ENCODE peak calls at places on chromosomes 11 and 22, in six cellular contexts. T is nephron progenitor cell, W is A549, R is activated B cell treated with CpG ODN at 0.5 μM for 24 hours, S is WTC11, Y is thoracic aorta. D is an unnamed sample.
A peak's percentile ranks its signal among the peaks of the same experiment; 100 is the strongest.

GRCh38 chr11:57764527-57764926 is 2.9 kb downstream of the CTNND1 start:
- DNase-seq in T (no peak), W (no peak), R (no peak), S (no peak), Y (no peak), D (no peak)

GRCh38 chr22:37503850-37504249 is 15.4 kb downstream of the CARD10 start:
- DNase-seq in T (no peak), W (peak; percentile 27), R (no peak), S (no peak), Y (no peak), D (peak; percentile 9)

GRCh38 chr11:3808846-3809623 is 675 bp downstream of the PGAP2 start:
- DNase-seq in T (no peak), W (peak; percentile 91), R (no peak), S (peak; percentile 37), Y (no peak), D (peak; percentile 80)

GRCh38 chr22:31055322-31056159 is 25.6 kb upstream of the SMTN start:
- DNase-seq in T (peak; percentile 27), W (peak; percentile 92), R (no peak), S (peak; percentile 27), Y (peak; percentile 84), D (no peak)

GRCh38 chr11:128328955-128329551 is 258.3 kb downstream of the ETS1 start:
- DNase-seq in T (no peak), W (no peak), R (no peak), S (no peak), Y (no peak), D (no peak)

GRCh38 chr22:40960137-40960536 is 9.0 kb downstream of the RBX1 start:
- DNase-seq in T (no peak), W (no peak), R (no peak), S (no peak), Y (no peak), D (no peak)

GRCh38 chr22:24175160-24175808 is 6.0 kb upstream of the SUSD2 start:
- DNase-seq in T (peak; percentile 75), W (peak; percentile 53), R (peak; percentile 53), S (peak; percentile 91), Y (peak; percentile 55), D (peak; percentile 74)

GRCh38 chr22:49317369-49317768 is 510.3 kb downstream of the BRD1 start:
- DNase-seq in T (no peak), W (no peak), R (no peak), S (no peak), Y (no peak), D (no peak)

GRCh38 chr11:67641302-67642147 is 2.0 kb upstream of the TBX10 start:
- DNase-seq in T (no peak), W (no peak), R (no peak), S (no peak), Y (no peak), D (no peak)

GRCh38 chr11:86484164-86484794 is 109.6 kb downstream of the CCDC81 start:
- DNase-seq in T (no peak), W (peak; percentile 91), R (no peak), S (no peak), Y (peak; percentile 61), D (no peak)

GRCh38 chr22:32674925-32675825 is 126.3 kb upstream of the TIMP3 start:
- DNase-seq in T (no peak), W (no peak), R (no peak), S (no peak), Y (no peak), D (no peak)

GRCh38 chr11:125679397-125679796 is 1.2 kb downstream of the ACRV1 start:
- DNase-seq in T (no peak), W (no peak), R (no peak), S (no peak), Y (no peak), D (no peak)

GRCh38 chr11:86938203-86938899 is 16.8 kb downstream of the FZD4 start:
- DNase-seq in T (no peak), W (no peak), R (no peak), S (no peak), Y (no peak), D (no peak)

GRCh38 chr22:17110791-17111550 is 10.2 kb downstream of the TMEM121B start:
- DNase-seq in T (no peak), W (no peak), R (no peak), S (no peak), Y (no peak), D (no peak)

GRCh38 chr11:10749476-10749875 is 1.6 kb upstream of the CTR9 start:
- DNase-seq in T (no peak), W (no peak), R (no peak), S (no peak), Y (no peak), D (no peak)

GRCh38 chr11:129766858-129767604 is 48.6 kb upstream of the TMEM45B start:
- DNase-seq in T (peak; percentile 49), W (no peak), R (no peak), S (peak; percentile 70), Y (no peak), D (peak; percentile 26)

GRCh38 chr22:45537734-45538181 is 35.1 kb downstream of the FBLN1 start:
- DNase-seq in T (no peak), W (no peak), R (no peak), S (no peak), Y (no peak), D (no peak)

GRCh38 chr11:23948831-23949230 is 548.0 kb upstream of the LUZP2 start:
- DNase-seq in T (no peak), W (no peak), R (no peak), S (no peak), Y (no peak), D (no peak)

DNA sequence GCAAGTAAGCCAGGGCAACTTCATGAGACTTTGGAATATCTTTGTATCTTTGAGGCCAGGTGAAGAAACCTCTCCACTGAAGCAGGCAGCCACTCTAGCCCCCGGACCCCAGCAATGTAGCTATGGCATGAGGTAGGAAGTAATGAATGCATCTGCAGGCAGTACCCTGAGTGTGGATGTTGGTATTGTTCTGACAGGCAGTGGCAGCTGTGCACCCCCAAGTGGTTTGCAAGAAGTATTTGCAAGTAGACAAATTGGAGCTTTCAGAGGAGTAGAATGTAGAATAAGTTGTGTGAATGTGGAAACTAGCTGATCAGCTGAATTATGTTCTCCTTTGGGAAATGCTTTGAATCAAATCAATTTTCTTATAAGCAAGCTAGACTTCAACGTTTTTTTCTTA is 194.4 kb upstream of the PGR start:
- DNase-seq in T (no peak), W (no peak), R (no peak), S (peak; percentile 21), Y (no peak), D (no peak)
- TF ChIP-seq CTCF in T (no peak), W (no peak), R (no peak), S (no peak), Y (no peak), D (no peak)

DNA sequence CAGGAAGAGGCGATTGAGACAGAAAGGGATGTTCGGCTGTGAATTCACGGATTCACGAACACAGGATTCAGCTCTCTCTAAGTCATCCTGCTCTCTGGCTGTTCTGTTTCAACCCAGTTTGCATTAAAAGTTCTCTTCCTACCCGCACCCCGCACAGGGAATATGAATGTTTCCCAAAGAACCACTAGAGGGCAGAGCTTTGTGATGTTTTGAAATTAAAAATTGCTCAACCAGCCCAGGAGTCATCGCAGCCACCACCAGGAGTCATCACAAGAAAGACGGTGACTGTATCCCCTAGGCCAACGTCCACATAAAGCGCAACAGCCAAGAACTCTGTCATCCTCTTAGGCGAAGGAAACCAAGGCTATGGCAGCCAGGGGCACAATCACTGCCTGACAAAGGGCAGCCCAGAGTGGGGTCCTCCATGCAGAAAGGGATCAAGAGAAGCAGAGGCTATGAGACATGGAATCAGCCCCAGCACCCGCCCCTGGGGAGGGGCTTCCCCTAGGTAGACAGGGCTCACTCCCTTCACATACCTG is 122.4 kb downstream of the WT1 start:
- DNase-seq in T (no peak), W (peak; percentile 79), R (no peak), S (peak; percentile 39), Y (no peak), D (peak; percentile 55)
- TF ChIP-seq CTCF in T (peak; percentile 58), W (peak; percentile 91), R (no peak), S (peak; percentile 54), Y (peak; percentile 21), D (peak; percentile 56)

DNA sequence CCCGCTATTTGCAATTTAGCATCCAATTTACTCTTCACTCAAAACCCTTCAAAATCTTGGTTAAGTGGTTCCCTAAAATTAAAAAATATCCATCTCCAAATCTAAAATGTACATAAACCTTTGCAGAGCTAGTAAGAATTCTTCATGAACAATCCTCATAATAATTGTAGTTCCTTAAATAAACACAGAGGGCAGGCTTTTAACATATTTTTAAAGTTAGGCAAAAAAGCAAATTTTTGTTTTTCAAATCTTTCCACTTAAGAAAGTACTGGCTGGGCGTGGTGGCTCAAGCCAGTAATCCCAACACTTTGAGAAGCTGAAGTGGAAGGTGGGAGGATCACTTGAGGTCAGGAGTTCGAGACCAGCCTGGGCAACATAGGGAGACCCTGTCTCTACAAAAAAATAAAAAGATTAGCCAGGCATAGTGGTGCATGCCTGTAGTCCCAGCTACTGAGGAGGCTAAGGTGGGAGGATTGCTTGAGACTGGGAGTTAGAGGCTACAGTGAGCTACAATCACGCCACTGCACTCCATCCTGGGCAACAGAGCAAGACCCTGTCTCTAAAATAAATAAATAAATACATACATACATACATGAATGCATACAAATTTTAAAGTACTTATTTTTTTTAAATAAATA is 25.1 kb upstream of the PLAAT3 start:
- DNase-seq in T (no peak), W (peak; percentile 31), R (no peak), S (no peak), Y (no peak), D (no peak)
- TF ChIP-seq CTCF in T (peak; percentile 28), W (peak; percentile 53), R (no peak), S (peak; percentile 27), Y (peak; percentile 30), D (no peak)

DNA sequence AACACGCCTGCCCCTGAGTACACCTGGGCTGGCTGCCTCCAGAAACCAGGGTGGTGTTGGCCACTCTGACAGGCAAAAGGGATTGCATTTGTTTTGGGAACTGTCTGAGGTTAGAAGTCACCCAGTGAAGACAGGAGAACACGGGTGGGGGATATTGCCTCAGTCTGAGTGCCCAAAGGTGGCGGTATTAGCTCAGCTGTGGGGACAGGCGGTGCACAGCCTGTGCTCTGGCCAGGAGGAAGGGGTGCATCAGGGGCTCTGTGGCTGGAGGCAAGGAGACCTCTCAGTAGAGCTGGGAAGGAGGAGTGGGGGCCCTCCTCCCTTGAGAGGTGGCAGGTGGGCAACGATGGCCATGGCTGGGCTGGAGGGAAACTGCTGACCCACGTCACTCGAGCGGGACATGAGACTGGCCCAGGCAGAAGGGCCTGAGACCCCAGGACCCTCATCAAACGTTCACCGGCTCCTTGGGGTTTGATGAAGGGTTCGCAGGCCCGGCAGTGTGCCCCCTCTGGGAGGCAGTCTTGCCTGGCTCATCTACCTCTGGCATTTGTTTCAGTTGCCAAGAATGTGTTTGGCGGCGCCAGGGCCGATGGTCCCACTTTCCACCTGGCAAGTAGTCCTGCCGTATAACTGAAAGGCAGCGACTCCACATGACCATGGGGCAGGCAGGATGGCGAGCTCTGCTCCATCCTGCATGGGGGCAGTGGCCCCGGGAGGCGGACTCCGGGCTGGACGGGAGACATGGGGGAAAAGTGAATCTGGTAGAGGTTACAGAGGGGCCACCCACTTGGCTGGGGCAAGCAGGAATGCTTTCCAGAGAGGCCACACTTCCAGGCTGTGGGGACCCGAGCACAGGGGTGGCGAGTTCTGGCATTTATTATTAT is 52.8 kb upstream of the SMIM38 start:
- DNase-seq in T (no peak), W (no peak), R (no peak), S (no peak), Y (no peak), D (no peak)
- TF ChIP-seq CTCF in T (no peak), W (peak; percentile 46), R (no peak), S (no peak), Y (no peak), D (no peak)